ENCODE peak calls at places on chromosomes 5 and 9, in seven cellular contexts. J, K, E, S, M, I and D are unnamed samples.

GRCh38 chr5:151553130-151553670 is 37.9 kb downstream of the FAT2 start:
- DNase-seq in J (peak), K (no peak), E (no peak), S (no peak), M (no peak), I (no peak), D (no peak)

GRCh38 chr9:122370869-122371467 is at the start of gene PTGS1:
- DNase-seq in J (no peak), K (peak), E (peak), S (no peak), M (no peak), I (peak), D (no peak)

GRCh38 chr9:4680750-4681149 is 1.4 kb downstream of the CDC37L1 start:
- DNase-seq in J (no peak), K (no peak), E (no peak), S (no peak), M (no peak), I (no peak), D (no peak)

GRCh38 chr5:64497390-64497789 is 8.4 kb upstream of the RGS7BP start:
- DNase-seq in J (no peak), K (no peak), E (no peak), S (no peak), M (no peak), I (no peak), D (peak)

GRCh38 chr9:137077010-137077747 is at the start of gene UAP1L1:
- DNase-seq in J (peak), K (peak), E (peak), S (peak), M (no peak), I (peak), D (peak)

GRCh38 chr9:87406545-87407166 is 91.0 kb upstream of the DAPK1 start:
- DNase-seq in J (no peak), K (no peak), E (no peak), S (no peak), M (no peak), I (no peak), D (no peak)

GRCh38 chr5:112794410-112794809 is 56.7 kb downstream of the APC start:
- DNase-seq in J (no peak), K (no peak), E (no peak), S (no peak), M (no peak), I (no peak), D (no peak)

GRCh38 chr5:132487841-132488555 is 2.6 kb downstream of the IRF1 start:
- DNase-seq in J (no peak), K (no peak), E (no peak), S (no peak), M (no peak), I (peak), D (no peak)

GRCh38 chr5:39518516-39518915 is 93.7 kb upstream of the DAB2 start:
- DNase-seq in J (no peak), K (no peak), E (no peak), S (no peak), M (no peak), I (no peak), D (peak)

GRCh38 chr9:93950619-93951601 is 4.2 kb downstream of the BARX1 start:
- DNase-seq in J (no peak), K (no peak), E (no peak), S (no peak), M (no peak), I (no peak), D (no peak)

GRCh38 chr5:28313543-28314334 is 1275.4 kb upstream of the CDH9 start:
- DNase-seq in J (no peak), K (no peak), E (no peak), S (no peak), M (no peak), I (no peak), D (peak)

GRCh38 chr5:73917433-73917832 is 291.4 kb downstream of the ARHGEF28 start:
- DNase-seq in J (no peak), K (no peak), E (peak), S (no peak), M (no peak), I (no peak), D (no peak)

GRCh38 chr5:36875051-36875788 is 1.3 kb upstream of the NIPBL start:
- DNase-seq in J (no peak), K (peak), E (no peak), S (peak), M (peak), I (peak), D (peak)

GRCh38 chr5:137778772-137779564 is 24.8 kb upstream of the HNRNPA0 start:
- DNase-seq in J (no peak), K (peak), E (no peak), S (no peak), M (no peak), I (no peak), D (peak)

GRCh38 chr9:122936464-122936863 is 4.4 kb upstream of the RABGAP1 start:
- DNase-seq in J (no peak), K (no peak), E (no peak), S (no peak), M (no peak), I (no peak), D (no peak)

GRCh38 chr9:93304574-93305496 is 120.9 kb downstream of the WNK2 start:
- DNase-seq in J (peak), K (peak), E (no peak), S (peak), M (peak), I (peak), D (peak)

GRCh38 chr5:6496636-6497035 is 48.0 kb downstream of the UBE2QL1 start:
- DNase-seq in J (no peak), K (no peak), E (no peak), S (no peak), M (no peak), I (no peak), D (no peak)

GRCh38 chr5:172833691-172834569 is at the start of gene ERGIC1:
- DNase-seq in J (peak), K (peak), E (peak), S (peak), M (peak), I (peak), D (peak)

GRCh38 chr5:141338538-141339306 is at the start of gene PCDHGA2:
- DNase-seq in J (no peak), K (peak), E (no peak), S (no peak), M (no peak), I (no peak), D (peak)

GRCh38 chr5:15510092-15510491 is 10.1 kb downstream of the FBXL7 start:
- DNase-seq in J (no peak), K (no peak), E (no peak), S (no peak), M (no peak), I (no peak), D (no peak)

GRCh38 chr5:15105799-15106393 is 234.3 kb upstream of the ANKH start:
- DNase-seq in J (no peak), K (peak), E (peak), S (peak), M (peak), I (peak), D (peak)